ENCODE peak calls at places on chromosomes 5 and 9, in nine cellular contexts. Y is OCI-LY7; T is natural killer cell; U is ovary; A is cardiac muscle cell; G is WERI-Rb-1; O is neural progenitor cell; R is CD4-positive, alpha-beta T cell; I is IMR-90. B is an unnamed sample.

GRCh38 chr5:36723921-36724320 is 117.5 kb downstream of the SLC1A3 start:
- DNase-seq in Y (peak; percentile 42), T (no peak), U (no peak), A (no peak), G (no peak), O (no peak), R (no peak), I (no peak), B (peak; percentile 71)

GRCh38 chr9:112380102-112380581 is at the start of gene HSDL2:
- DNase-seq in Y (peak; percentile 33), T (no peak), U (no peak), A (no peak), G (no peak), O (no peak), R (no peak), I (peak; percentile 28), B (no peak)

GRCh38 chr5:170907758-170908157 is 45.9 kb downstream of the RANBP17 start:
- DNase-seq in Y (no peak), T (no peak), U (no peak), A (no peak), G (no peak), O (no peak), R (no peak), I (peak; percentile 85), B (no peak)

GRCh38 chr5:141771031-141771430 is 89.0 kb upstream of the ARAP3 start:
- DNase-seq in Y (no peak), T (no peak), U (no peak), A (peak; percentile 23), G (peak; percentile 29), O (peak; percentile 62), R (no peak), I (peak; percentile 33), B (no peak)

GRCh38 chr5:55232194-55232984 is 1.0 kb downstream of the CCNO start:
- DNase-seq in Y (no peak), T (no peak), U (peak; percentile 47), A (peak; percentile 43), G (peak; percentile 67), O (peak; percentile 75), R (no peak), I (no peak), B (peak; percentile 40)

GRCh38 chr9:127497656-127498290 is 46.5 kb downstream of the LRSAM1 start:
- DNase-seq in Y (no peak), T (no peak), U (no peak), A (no peak), G (no peak), O (no peak), R (no peak), I (no peak), B (no peak)

GRCh38 chr5:132557425-132557805 is 638 bp downstream of the RAD50 start:
- DNase-seq in Y (peak; percentile 73), T (peak; percentile 18), U (peak; percentile 49), A (peak; percentile 18), G (peak; percentile 46), O (peak; percentile 56), R (peak; percentile 2), I (peak; percentile 29), B (no peak)

GRCh38 chr5:9927521-9927997 is 297.4 kb upstream of the TAS2R1 start:
- DNase-seq in Y (no peak), T (no peak), U (no peak), A (no peak), G (no peak), O (no peak), R (no peak), I (peak; percentile 48), B (no peak)

GRCh38 chr9:94826644-94827410 is 100.3 kb downstream of the AOPEP start:
- DNase-seq in Y (no peak), T (peak; percentile 20), U (no peak), A (no peak), G (no peak), O (peak; percentile 26), R (no peak), I (no peak), B (no peak)

GRCh38 chr9:16343249-16344237 is 526.9 kb downstream of the BNC2 start:
- DNase-seq in Y (no peak), T (no peak), U (peak; percentile 71), A (no peak), G (no peak), O (no peak), R (no peak), I (no peak), B (no peak)

GRCh38 chr5:93585753-93586385 is 2.8 kb downstream of the NR2F1 start:
- DNase-seq in Y (no peak), T (no peak), U (no peak), A (no peak), G (no peak), O (peak; percentile 51), R (no peak), I (peak; percentile 45), B (no peak)

DNA sequence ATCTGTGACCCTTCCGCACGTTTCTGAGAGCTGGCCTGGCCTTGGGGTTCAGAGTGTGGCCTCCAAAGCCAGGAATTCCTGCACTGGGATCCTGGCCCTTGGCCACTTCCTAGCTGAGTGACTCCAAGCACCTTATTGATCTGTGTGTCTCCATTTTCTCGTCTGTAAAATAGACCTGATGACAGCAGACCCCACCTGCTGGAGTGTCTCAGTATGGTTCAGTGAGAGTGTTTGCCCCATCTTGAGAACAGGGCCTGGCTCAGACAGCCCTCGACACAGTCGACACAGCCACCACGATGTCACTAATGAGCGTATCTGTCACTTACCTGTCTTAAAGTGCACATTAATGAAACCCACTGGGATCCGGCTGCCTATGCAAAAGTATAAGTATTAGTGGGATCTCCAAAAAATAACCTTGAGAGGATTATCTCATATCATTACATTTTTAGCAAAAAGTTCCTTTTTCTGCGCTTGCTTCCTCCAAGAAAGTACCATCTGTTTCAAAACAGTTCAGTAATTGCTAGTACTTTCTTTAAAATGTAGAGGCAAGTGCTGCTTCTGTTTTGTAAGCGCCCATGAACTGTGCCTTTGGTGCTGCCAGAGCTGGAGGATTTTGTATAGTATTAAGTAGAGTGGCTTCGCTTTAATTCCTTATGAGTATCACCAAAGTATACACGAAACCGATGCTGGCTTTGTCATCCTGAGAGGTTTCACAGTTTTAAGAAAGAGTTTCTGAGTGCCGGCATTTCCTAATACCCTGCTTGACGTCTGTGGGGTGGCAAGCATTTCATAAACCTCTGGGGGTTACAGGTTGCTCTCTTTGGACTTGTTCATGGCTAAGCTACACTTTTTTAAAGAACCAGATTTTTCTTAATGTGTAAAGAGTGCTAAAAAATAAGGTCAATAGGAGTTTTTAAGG is 31.7 kb downstream of the UBE2QL1 start:
- DNase-seq in Y (peak; percentile 15), T (no peak), U (no peak), A (no peak), G (no peak), O (peak; percentile 15), R (no peak), I (no peak), B (peak; percentile 24)
- TF ChIP-seq CTCF in Y (peak; percentile 56), T (no peak), U (no peak), A (no peak), G (no peak), O (peak; percentile 29), R (no peak), I (no peak), B (no peak)

GRCh38 chr9:20407013-20407412 is 215.3 kb downstream of the MLLT3 start:
- DNase-seq in Y (no peak), T (no peak), U (no peak), A (no peak), G (no peak), O (no peak), R (no peak), I (no peak), B (no peak)
- TF ChIP-seq CTCF in Y (peak; percentile 50), T (no peak), U (no peak), A (no peak), G (no peak), O (no peak), R (no peak), I (peak; percentile 11), B (no peak)

DNA sequence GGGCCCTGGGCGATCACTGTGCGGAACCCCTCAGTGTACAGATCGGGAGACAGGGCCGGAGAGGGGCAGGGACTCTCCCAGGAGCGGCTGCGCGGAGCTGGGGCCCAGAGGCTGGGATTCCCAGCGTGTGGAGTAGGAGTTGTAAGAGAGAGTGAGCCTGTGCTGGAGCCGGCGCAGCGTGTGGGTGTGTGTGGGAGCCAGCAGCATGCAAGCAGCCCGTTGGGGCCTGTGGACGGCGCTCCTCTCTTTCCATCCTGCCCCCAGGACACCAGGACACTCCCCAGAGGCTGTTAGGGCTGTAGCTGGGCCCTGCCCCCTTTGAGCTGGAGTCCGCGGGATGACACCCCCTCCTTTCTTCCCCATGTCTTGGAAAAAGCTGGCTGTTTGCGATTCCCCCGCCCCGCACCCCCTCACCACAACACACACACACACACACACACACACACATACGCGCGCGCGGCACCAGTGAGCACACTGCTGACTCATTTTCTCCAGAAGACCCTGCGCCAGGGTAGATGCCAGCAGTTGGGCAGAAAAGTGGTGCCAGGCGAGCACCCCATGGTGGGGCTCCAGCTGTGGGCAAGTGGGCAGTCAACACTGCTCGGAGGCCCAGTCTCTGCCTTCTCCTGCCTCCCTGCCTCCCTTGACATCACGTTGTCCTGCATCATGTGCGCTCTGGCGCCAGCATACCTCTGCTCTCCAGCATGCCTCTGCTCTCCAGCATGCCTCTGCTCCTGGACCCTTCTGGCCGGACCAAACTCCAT is 1.5 kb downstream of the COL27A1 start:
- DNase-seq in Y (no peak), T (no peak), U (peak; percentile 84), A (peak; percentile 75), G (peak; percentile 78), O (peak; percentile 68), R (no peak), I (peak; percentile 84), B (peak; percentile 6)
- TF ChIP-seq CTCF in Y (no peak), T (no peak), U (no peak), A (peak; percentile 25), G (peak; percentile 61), O (no peak), R (no peak), I (peak; percentile 34), B (no peak)

DNA sequence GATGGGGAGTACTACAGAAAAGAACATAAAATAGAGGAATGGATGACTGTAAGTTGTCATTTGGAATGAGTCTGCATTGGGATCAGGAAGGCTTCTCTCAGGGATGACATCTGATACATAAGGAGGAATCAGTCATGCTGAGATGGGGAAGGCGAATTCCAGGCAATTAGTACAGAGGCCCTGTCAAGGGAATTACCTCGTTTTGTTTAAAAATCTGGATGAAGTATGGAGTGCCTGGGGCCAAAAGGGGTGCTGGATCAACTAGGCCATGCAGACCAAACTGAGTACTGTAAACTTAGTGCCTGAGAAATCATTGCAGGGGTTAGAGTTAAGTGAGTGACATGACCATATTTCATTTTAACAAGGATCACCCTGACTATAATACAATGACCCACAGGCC is 30.5 kb downstream of the JAKMIP2 start:
- DNase-seq in Y (no peak), T (no peak), U (no peak), A (no peak), G (no peak), O (peak; percentile 33), R (no peak), I (no peak), B (no peak)
- TF ChIP-seq CTCF in Y (no peak), T (no peak), U (no peak), A (no peak), G (no peak), O (no peak), R (no peak), I (no peak), B (no peak)

B was measured in B cell.